ENCODE peak calls at places on chromosome 11, in four cellular contexts. M, I, P and B are unnamed samples.

GRCh38 chr11:67160872-67161783 is 42.1 kb downstream of the KDM2A start:
- DNase-seq in P (no peak), I (no peak), M (no peak), B (no peak)

GRCh38 chr11:74020537-74020936 is 11.7 kb upstream of the UCP3 start:
- DNase-seq in P (no peak), I (no peak), M (no peak), B (no peak)

GRCh38 chr11:27648840-27649239 is 51.4 kb downstream of the BDNF start:
- DNase-seq in M (no peak), P (no peak), I (no peak), B (no peak)

GRCh38 chr11:12914401-12914912 is 94.7 kb upstream of the RASSF10 start:
- DNase-seq in P (no peak), M (no peak), I (peak; percentile 24), B (peak; percentile 37)

GRCh38 chr11:37322333-37323194 is 724.5 kb upstream of the RAG2 start:
- DNase-seq in M (no peak), P (no peak), I (no peak), B (no peak)

GRCh38 chr11:100004541-100004940 is 682.5 kb upstream of the ARHGAP42 start:
- DNase-seq in P (no peak), M (no peak), I (no peak), B (no peak)

GRCh38 chr11:105046898-105047579 is 1.9 kb upstream of the CARD16 start:
- DNase-seq in P (no peak), M (no peak), I (peak; percentile 35), B (peak; percentile 24)

GRCh38 chr11:35168606-35169200 is 29.7 kb downstream of the CD44 start:
- DNase-seq in M (no peak), P (no peak), I (no peak), B (no peak)

GRCh38 chr11:61579398-61580291 is 1.2 kb downstream of the SYT7 start:
- DNase-seq in I (no peak), P (no peak), M (no peak), B (no peak)

GRCh38 chr11:116778556-116778955 is 5.8 kb upstream of the BUD13 start:
- DNase-seq in M (no peak), P (no peak), I (no peak), B (no peak)